ENCODE peak calls at places on chromosomes 6 and 20, in ten cellular contexts. T, F, S, Z, Q, M, C, L, W and Y are unnamed samples.
A peak's percentile ranks its signal among the peaks of the same experiment; 100 is the strongest.

GRCh38 chr6:75818061-75818855 is 69.2 kb downstream of the MYO6 start:
- DNase-seq in T (no peak), F (no peak), S (no peak), Z (no peak), Q (no peak), M (no peak), C (no peak), L (no peak), W (no peak), Y (no peak)

GRCh38 chr6:166598441-166599138 is 12.1 kb upstream of the RAMACL start:
- DNase-seq in T (peak; percentile 96), F (no peak), S (peak; percentile 36), Z (peak; percentile 62), Q (no peak), M (no peak), C (peak; percentile 89), L (no peak), W (peak; percentile 91), Y (peak; percentile 42)

GRCh38 chr6:80638222-80639055 is 532.0 kb downstream of the BCKDHB start:
- DNase-seq in T (peak; percentile 90), F (no peak), S (peak; percentile 19), Z (no peak), Q (peak; percentile 16), M (peak; percentile 3), C (peak; percentile 93), L (peak; percentile 44), W (peak; percentile 82), Y (no peak)

GRCh38 chr6:21595265-21595950 is 1.9 kb downstream of the SOX4 start:
- DNase-seq in T (peak; percentile 37), F (peak; percentile 22), S (peak; percentile 58), Z (peak; percentile 42), Q (peak; percentile 67), M (peak; percentile 22), C (peak; percentile 7), L (peak; percentile 61), W (peak; percentile 49), Y (peak; percentile 35)

GRCh38 chr20:50099565-50099991 is 13.4 kb downstream of the UBE2V1 start:
- DNase-seq in T (no peak), F (no peak), S (no peak), Z (no peak), Q (no peak), M (no peak), C (no peak), L (no peak), W (no peak), Y (no peak)

GRCh38 chr6:168052291-168052891 is 26.6 kb downstream of the FRMD1 start:
- DNase-seq in T (no peak), F (no peak), S (peak; percentile 84), Z (no peak), Q (no peak), M (no peak), C (no peak), L (no peak), W (no peak), Y (no peak)

GRCh38 chr20:2865630-2866029 is 7.7 kb upstream of the PTPRA start:
- DNase-seq in T (no peak), F (peak; percentile 42), S (no peak), Z (no peak), Q (no peak), M (no peak), C (no peak), L (no peak), W (no peak), Y (no peak)

GRCh38 chr20:59402697-59403096 is 102.3 kb downstream of the EDN3 start:
- DNase-seq in T (no peak), F (no peak), S (peak; percentile 31), Z (no peak), Q (no peak), M (no peak), C (no peak), L (peak; percentile 28), W (no peak), Y (no peak)

GRCh38 chr6:53517021-53517420 is 27.9 kb downstream of the GCLC start:
- DNase-seq in T (no peak), F (no peak), S (no peak), Z (no peak), Q (no peak), M (no peak), C (no peak), L (no peak), W (peak; percentile 63), Y (no peak)

GRCh38 chr6:20840675-20841074 is 306.4 kb downstream of the CDKAL1 start:
- DNase-seq in T (peak; percentile 69), F (no peak), S (no peak), Z (no peak), Q (no peak), M (no peak), C (peak; percentile 16), L (no peak), W (no peak), Y (no peak)

GRCh38 chr20:32218156-32218900 is 10.6 kb downstream of the POFUT1 start:
- DNase-seq in T (no peak), F (no peak), S (no peak), Z (no peak), Q (no peak), M (no peak), C (no peak), L (no peak), W (no peak), Y (no peak)

GRCh38 chr20:60252866-60253265 is 294.6 kb downstream of the CDH26 start:
- DNase-seq in T (no peak), F (no peak), S (no peak), Z (no peak), Q (no peak), M (no peak), C (no peak), L (no peak), W (no peak), Y (no peak)

GRCh38 chr6:170056329-170056728 is 234.5 kb downstream of the DLL1 start:
- DNase-seq in T (no peak), F (no peak), S (no peak), Z (no peak), Q (no peak), M (no peak), C (no peak), L (no peak), W (no peak), Y (no peak)

GRCh38 chr6:129208415-129209034 is 325.6 kb downstream of the LAMA2 start:
- DNase-seq in T (no peak), F (no peak), S (no peak), Z (no peak), Q (no peak), M (no peak), C (no peak), L (no peak), W (no peak), Y (no peak)

GRCh38 chr6:84688187-84688878 is 76.1 kb downstream of the TBX18 start:
- DNase-seq in T (peak; percentile 57), F (no peak), S (no peak), Z (no peak), Q (no peak), M (no peak), C (no peak), L (no peak), W (no peak), Y (no peak)

GRCh38 chr6:87658516-87658915 is 43.5 kb downstream of the AKIRIN2 start:
- DNase-seq in T (peak; percentile 47), F (no peak), S (no peak), Z (no peak), Q (no peak), M (no peak), C (no peak), L (no peak), W (no peak), Y (no peak)

GRCh38 chr6:4451101-4451500 is 315.7 kb upstream of the ECI2 start:
- DNase-seq in T (no peak), F (no peak), S (no peak), Z (no peak), Q (no peak), M (no peak), C (no peak), L (no peak), W (no peak), Y (no peak)

GRCh38 chr6:16496210-16496609 is 257.8 kb downstream of the GMPR start:
- DNase-seq in T (no peak), F (no peak), S (no peak), Z (no peak), Q (no peak), M (no peak), C (no peak), L (no peak), W (no peak), Y (no peak)
- TF ChIP-seq CTCF in T (no peak), F (no peak), S (no peak), Z (no peak), Q (no peak), M (no peak), C (no peak), L (no peak), W (no peak), Y (no peak)

DNA sequence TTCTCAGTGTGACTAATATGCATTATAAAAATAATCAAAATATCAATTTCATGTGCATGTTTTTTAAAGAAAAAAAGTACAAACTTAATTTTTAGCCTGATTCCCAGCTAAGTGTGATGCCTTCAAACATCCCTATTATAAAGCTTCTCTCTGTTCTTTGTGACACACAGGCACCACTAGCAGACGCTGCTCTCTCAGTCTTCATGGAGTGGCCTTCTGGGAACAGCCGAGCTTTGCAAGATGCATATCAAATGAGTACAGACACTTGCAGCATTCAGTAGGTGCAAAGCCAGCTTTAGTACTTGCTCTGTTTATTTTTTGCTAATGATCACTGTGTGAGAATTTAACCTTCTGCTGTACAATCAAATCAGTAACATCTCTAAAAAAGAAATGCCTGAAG is 340.0 kb downstream of the ADGRB3 start:
- DNase-seq in T (peak; percentile 1), F (peak; percentile 19), S (no peak), Z (peak; percentile 46), Q (no peak), M (peak; percentile 9), C (no peak), L (no peak), W (no peak), Y (no peak)
- TF ChIP-seq CTCF in T (no peak), F (no peak), S (no peak), Z (peak; percentile 15), Q (no peak), M (peak; percentile 28), C (no peak), L (no peak), W (no peak), Y (no peak)

DNA sequence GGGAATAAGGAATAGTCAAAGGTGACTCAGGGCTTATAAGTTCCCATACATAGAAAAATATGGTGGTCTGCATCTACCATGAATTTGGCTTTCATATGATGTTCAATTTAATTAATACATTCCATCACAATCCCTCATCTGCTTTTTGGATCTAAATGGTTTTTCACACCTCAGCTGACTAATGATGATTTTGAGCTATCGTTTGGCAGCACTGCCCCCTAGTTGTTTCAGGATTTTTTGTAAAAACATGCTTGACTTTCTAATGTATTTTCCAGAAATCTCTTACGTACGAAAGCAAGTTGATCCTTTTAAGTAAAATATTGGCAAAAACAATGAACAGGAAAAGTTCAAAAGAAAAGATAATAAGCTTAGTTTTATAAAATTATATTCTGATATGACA is 408.6 kb upstream of the ADGRB3 start:
- DNase-seq in T (peak; percentile 61), F (no peak), S (no peak), Z (no peak), Q (no peak), M (no peak), C (no peak), L (no peak), W (peak; percentile 41), Y (peak; percentile 8)
- TF ChIP-seq CTCF in T (peak; percentile 48), F (no peak), S (no peak), Z (no peak), Q (no peak), M (peak; percentile 60), C (no peak), L (peak; percentile 8), W (peak; percentile 54), Y (peak; percentile 45)

DNA sequence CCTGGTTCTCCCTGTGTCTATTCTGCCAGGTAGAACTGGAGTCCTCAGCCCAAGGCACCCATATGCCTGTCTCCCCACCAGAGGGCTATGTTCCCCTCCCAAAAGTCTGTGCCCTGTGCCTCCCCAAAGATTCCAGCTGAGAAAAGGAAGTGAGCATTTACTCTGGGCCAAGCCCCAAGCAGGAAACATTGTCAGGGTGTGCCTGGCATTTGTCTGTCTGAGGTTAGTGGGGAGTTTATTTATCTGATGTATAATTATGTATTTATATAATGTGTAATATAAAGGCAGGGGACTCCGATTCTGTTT is 5.6 kb downstream of the GDF5 start:
- DNase-seq in T (no peak), F (no peak), S (no peak), Z (no peak), Q (no peak), M (no peak), C (no peak), L (no peak), W (no peak), Y (no peak)
- TF ChIP-seq CTCF in T (no peak), F (no peak), S (no peak), Z (no peak), Q (no peak), M (no peak), C (no peak), L (no peak), W (no peak), Y (no peak)